ENCODE peak calls at places on chromosome 5, in seven cellular contexts. T is colonic mucosa, P is Peyer's patch, S is tibial artery, M is gastrocnemius medialis, L is left ventricle myocardium inferior, Y is neural progenitor cell. G is an unnamed sample.

GRCh38 chr5:74538206-74538661 is 102.3 kb downstream of the ENC1 start:
- DNase-seq in P (no peak), L (peak; percentile 72), T (peak; percentile 21), Y (no peak), S (peak; percentile 81), M (peak; percentile 39), G (peak; percentile 83)

GRCh38 chr5:10264569-10264968 is 14.5 kb downstream of the CCT5 start:
- DNase-seq in Y (no peak), S (no peak), P (no peak), M (no peak), L (no peak), T (no peak), G (no peak)

GRCh38 chr5:139893873-139894272 is 98.3 kb downstream of the PSD2 start:
- DNase-seq in L (no peak), S (no peak), Y (no peak), T (no peak), P (no peak), M (no peak), G (no peak)

GRCh38 chr5:81808106-81808505 is 57.2 kb upstream of the SSBP2 start:
- DNase-seq in T (no peak), Y (no peak), S (no peak), M (no peak), L (no peak), P (no peak), G (no peak)

GRCh38 chr5:82991678-82992323 is 85.4 kb downstream of the TMEM167A start:
- DNase-seq in S (no peak), L (no peak), M (no peak), T (no peak), Y (no peak), P (no peak), G (no peak)

GRCh38 chr5:174159327-174160247 is 114.1 kb downstream of the NSG2 start:
- DNase-seq in Y (no peak), S (no peak), P (no peak), T (no peak), M (no peak), L (no peak), G (no peak)

GRCh38 chr5:167943353-167943752 is 348.1 kb upstream of the WWC1 start:
- DNase-seq in Y (no peak), P (no peak), S (no peak), L (no peak), M (no peak), T (no peak), G (no peak)

GRCh38 chr5:175682664-175683063 is 24.8 kb downstream of the HRH2 start:
- DNase-seq in P (peak; percentile 33), T (no peak), S (no peak), L (no peak), Y (no peak), M (no peak), G (no peak)

GRCh38 chr5:96434201-96434645 is 1.2 kb upstream of the PCSK1 start:
- DNase-seq in M (no peak), T (peak; percentile 61), Y (peak; percentile 92), S (peak; percentile 55), P (no peak), L (peak; percentile 53), G (no peak)

GRCh38 chr5:142772766-142773293 is 2.7 kb downstream of the ARHGAP26 start:
- DNase-seq in T (no peak), L (no peak), Y (no peak), M (no peak), S (no peak), P (no peak), G (no peak)

GRCh38 chr5:165497707-165498106 is 1992.3 kb downstream of the MAT2B start:
- DNase-seq in M (no peak), T (no peak), Y (peak; percentile 46), S (no peak), L (no peak), P (no peak), G (no peak)

GRCh38 chr5:43354774-43355173 is 41.6 kb upstream of the HMGCS1 start:
- DNase-seq in Y (no peak), L (no peak), M (no peak), P (no peak), S (no peak), T (no peak), G (no peak)

GRCh38 chr5:142102980-142103379 is 5.6 kb upstream of the NDFIP1 start:
- DNase-seq in L (no peak), T (no peak), P (no peak), Y (no peak), S (no peak), M (no peak), G (no peak)

DNA sequence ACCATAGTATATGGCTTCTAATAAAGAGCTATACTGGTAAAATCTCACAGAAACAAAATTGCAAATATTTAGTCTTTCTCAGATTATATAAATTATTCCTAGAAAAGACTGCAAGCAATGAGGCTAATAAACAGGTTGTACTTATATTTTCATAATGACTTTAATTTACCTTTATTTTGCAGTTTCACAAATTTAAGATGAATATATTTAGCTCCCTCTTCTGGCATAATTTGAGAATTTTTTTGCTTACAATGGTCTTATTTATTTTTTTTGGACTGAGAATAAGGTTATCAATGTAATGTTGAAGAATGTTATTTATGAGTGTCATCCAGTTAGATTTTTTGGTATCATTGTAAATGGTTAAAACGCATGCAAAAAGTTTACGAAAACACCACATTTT is 56.7 kb downstream of the PIK3R1 start:
- DNase-seq in P (no peak), M (no peak), Y (no peak), T (no peak), S (no peak), L (no peak), G (no peak)
- TF ChIP-seq CTCF in P (peak; percentile 26), M (no peak), Y (peak; percentile 35), T (no peak), S (peak; percentile 41), L (peak; percentile 55), G (peak; percentile 50)

GRCh38 chr5:54524704-54525103 is 7.1 kb downstream of the SNX18 start:
- DNase-seq in Y (no peak), M (no peak), P (peak; percentile 60), T (no peak), S (peak; percentile 46), L (peak; percentile 41), G (no peak)
- H3K27ac ChIP-seq in Y (no peak overlapping the region), M (peak overlapping the region; percentile 70), P (no peak overlapping the region), T (peak overlapping the region; percentile 4), S (peak overlapping the region; percentile 97), L (peak overlapping the region; percentile 75), G (peak overlapping the region; percentile 53)

DNA sequence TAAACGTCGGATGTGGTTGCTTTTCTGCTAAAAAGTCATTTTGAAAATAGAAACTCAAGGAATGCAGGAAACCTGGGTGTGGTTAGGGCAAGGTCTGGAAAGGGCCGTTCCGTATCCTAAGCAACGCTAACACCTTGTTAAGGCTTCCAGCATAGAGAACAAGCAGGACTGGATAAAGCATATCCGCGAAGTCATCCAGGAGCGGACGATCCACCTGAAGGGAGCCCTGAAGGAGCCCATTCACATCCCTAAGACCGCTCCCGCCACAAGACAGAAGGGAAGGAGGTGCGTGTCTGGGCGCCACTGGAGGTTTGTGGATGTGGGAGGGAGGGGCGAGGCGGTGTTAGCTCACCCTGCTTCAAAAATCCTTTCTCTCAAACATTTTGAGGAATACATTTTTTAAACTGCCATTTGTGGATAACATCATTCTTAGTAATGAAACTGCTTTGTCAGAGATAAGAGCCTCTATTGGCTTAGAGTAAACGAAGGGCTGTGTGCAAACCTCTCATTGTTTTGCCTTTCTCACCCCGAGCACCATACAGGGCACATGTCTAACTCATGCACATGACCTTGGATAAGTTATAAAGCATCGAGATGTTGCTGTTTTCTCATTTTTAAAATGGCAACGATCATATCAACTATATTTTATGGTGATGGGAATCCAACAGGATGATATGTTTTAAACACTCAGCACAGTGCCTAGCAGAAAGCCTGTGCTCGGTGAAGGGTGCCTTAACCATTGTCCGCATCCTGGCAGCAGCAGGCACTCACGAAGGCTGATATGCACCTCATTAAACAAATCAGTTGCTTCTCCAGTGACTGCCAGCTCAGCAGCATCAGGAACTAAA is 175.7 kb upstream of the OTULINL start:
- DNase-seq in M (no peak), T (peak; percentile 63), L (no peak), P (no peak), S (no peak), Y (no peak), G (no peak)
- H3K36me3 ChIP-seq in M (no peaks in the 10 kb centered on the region), T (no peaks in the 10 kb centered on the region), L (peaks cover 44% of the 10 kb centered on the region), P (no peaks in the 10 kb centered on the region), S (peaks cover 32% of the 10 kb centered on the region), Y (no peaks in the 10 kb centered on the region), G (peaks cover 25% of the 10 kb centered on the region)

DNA sequence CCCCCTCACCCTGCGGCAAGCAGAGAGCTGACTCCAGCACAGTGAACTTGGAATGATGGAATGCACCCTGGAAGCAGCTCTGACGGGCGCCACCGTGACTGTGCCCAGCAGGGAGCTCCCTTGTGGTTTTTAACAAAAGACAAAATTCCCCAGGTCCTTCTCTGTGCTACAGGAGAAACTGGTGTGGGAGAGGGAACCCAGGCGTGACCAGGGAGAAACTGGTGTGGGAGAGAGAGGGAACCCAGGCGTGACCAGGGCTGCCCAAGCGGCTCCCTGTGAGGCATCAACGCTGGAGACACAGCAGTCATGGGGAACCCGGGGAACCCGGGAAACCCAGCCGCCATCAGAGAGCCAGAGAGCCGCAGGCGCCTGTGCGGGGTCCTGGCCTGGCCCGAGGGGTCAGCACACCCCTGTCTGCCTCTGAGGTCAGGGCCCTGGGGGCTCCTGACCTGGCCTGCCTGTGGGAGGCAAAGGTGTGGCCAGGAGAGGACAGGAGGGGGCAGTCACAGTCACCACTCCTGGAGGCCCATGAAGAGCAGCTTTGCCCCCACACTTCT is 3.1 kb upstream of the AHRR start:
- DNase-seq in T (no peak), M (no peak), Y (no peak), S (no peak), L (no peak), P (no peak), G (no peak)
- TF ChIP-seq CTCF in T (no peak), M (no peak), Y (no peak), S (no peak), L (no peak), P (no peak), G (no peak)